ENCODE peak calls at places on chromosomes 11 and 22, in seven cellular contexts. One of them, this sample, is unnamed.

GRCh38 chr22:39532215-39533071 is at the start of gene RPS19BP1:
- DNase-seq in A673: peak; percentile 100
- DNase-seq in left lung: peak; percentile 99
- DNase-seq in PC-3: peak; percentile 98
- DNase-seq in IMR-90: peak; percentile 99
- DNase-seq in CD8-positive, alpha-beta memory T cell: peak; percentile 100
- DNase-seq in OCI-LY7: peak; percentile 100
- DNase-seq in this sample: peak; percentile 99

GRCh38 chr22:28911777-28912669 is 28.7 kb downstream of the ZNRF3 start:
- DNase-seq in left lung: no peak
- DNase-seq in PC-3: peak; percentile 6
- DNase-seq in A673: no peak
- DNase-seq in IMR-90: peak; percentile 65
- DNase-seq in OCI-LY7: no peak
- DNase-seq in CD8-positive, alpha-beta memory T cell: no peak
- DNase-seq in this sample: no peak

GRCh38 chr11:120871924-120872323 is 152.0 kb upstream of the TBCEL start:
- DNase-seq in IMR-90: no peak
- DNase-seq in CD8-positive, alpha-beta memory T cell: no peak
- DNase-seq in PC-3: no peak
- DNase-seq in OCI-LY7: no peak
- DNase-seq in A673: no peak
- DNase-seq in left lung: no peak
- DNase-seq in this sample: no peak

GRCh38 chr11:114618139-114618538 is 22.6 kb upstream of the NXPE4 start:
- DNase-seq in PC-3: no peak
- DNase-seq in left lung: no peak
- DNase-seq in CD8-positive, alpha-beta memory T cell: no peak
- DNase-seq in A673: no peak
- DNase-seq in IMR-90: no peak
- DNase-seq in OCI-LY7: no peak
- DNase-seq in this sample: no peak

GRCh38 chr11:112339566-112339965 is 78.9 kb upstream of the PLET1 start:
- DNase-seq in IMR-90: no peak
- DNase-seq in PC-3: no peak
- DNase-seq in OCI-LY7: no peak
- DNase-seq in left lung: no peak
- DNase-seq in A673: no peak
- DNase-seq in CD8-positive, alpha-beta memory T cell: no peak
- DNase-seq in this sample: no peak

GRCh38 chr11:33893711-33894401 is 2.0 kb upstream of the LMO2 start:
- DNase-seq in IMR-90: no peak
- DNase-seq in A673: no peak
- DNase-seq in left lung: no peak
- DNase-seq in PC-3: no peak
- DNase-seq in OCI-LY7: peak; percentile 29
- DNase-seq in CD8-positive, alpha-beta memory T cell: peak; percentile 67
- DNase-seq in this sample: no peak

GRCh38 chr11:114615448-114616361 is 20.1 kb upstream of the NXPE4 start:
- DNase-seq in CD8-positive, alpha-beta memory T cell: no peak
- DNase-seq in left lung: no peak
- DNase-seq in OCI-LY7: no peak
- DNase-seq in PC-3: peak; percentile 1
- DNase-seq in IMR-90: no peak
- DNase-seq in A673: no peak
- DNase-seq in this sample: no peak

GRCh38 chr22:17379939-17380710 is 10.9 kb downstream of the CECR2 start:
- DNase-seq in IMR-90: no peak
- DNase-seq in PC-3: no peak
- DNase-seq in A673: no peak
- DNase-seq in OCI-LY7: no peak
- DNase-seq in CD8-positive, alpha-beta memory T cell: no peak
- DNase-seq in left lung: no peak
- DNase-seq in this sample: no peak

GRCh38 chr11:70135142-70136132 is 57.3 kb downstream of the ANO1 start:
- DNase-seq in IMR-90: peak; percentile 24
- DNase-seq in PC-3: no peak
- DNase-seq in left lung: no peak
- DNase-seq in CD8-positive, alpha-beta memory T cell: no peak
- DNase-seq in OCI-LY7: no peak
- DNase-seq in A673: peak; percentile 74
- DNase-seq in this sample: no peak

GRCh38 chr11:12817681-12818332 is 143.6 kb downstream of the TEAD1 start:
- DNase-seq in left lung: no peak
- DNase-seq in A673: no peak
- DNase-seq in OCI-LY7: no peak
- DNase-seq in IMR-90: peak; percentile 49
- DNase-seq in PC-3: no peak
- DNase-seq in CD8-positive, alpha-beta memory T cell: no peak
- DNase-seq in this sample: no peak

GRCh38 chr11:20621679-20622078 is 22.3 kb downstream of the SLC6A5 start:
- DNase-seq in PC-3: no peak
- DNase-seq in CD8-positive, alpha-beta memory T cell: no peak
- DNase-seq in left lung: no peak
- DNase-seq in A673: no peak
- DNase-seq in OCI-LY7: no peak
- DNase-seq in IMR-90: no peak
- DNase-seq in this sample: no peak

GRCh38 chr11:126978155-126978554 is 22.4 kb downstream of the KIRREL3 start:
- DNase-seq in PC-3: no peak
- DNase-seq in OCI-LY7: no peak
- DNase-seq in left lung: no peak
- DNase-seq in CD8-positive, alpha-beta memory T cell: no peak
- DNase-seq in IMR-90: no peak
- DNase-seq in A673: no peak
- DNase-seq in this sample: no peak

GRCh38 chr11:3909901-3910300 is 54.4 kb downstream of the STIM1 start:
- DNase-seq in A673: no peak
- DNase-seq in CD8-positive, alpha-beta memory T cell: no peak
- DNase-seq in OCI-LY7: no peak
- DNase-seq in IMR-90: no peak
- DNase-seq in PC-3: no peak
- DNase-seq in left lung: no peak
- DNase-seq in this sample: no peak

GRCh38 chr11:65491614-65492386 is 7.0 kb upstream of the MALAT1 start:
- DNase-seq in A673: peak; percentile 98
- DNase-seq in PC-3: peak; percentile 94
- DNase-seq in OCI-LY7: peak; percentile 64
- DNase-seq in IMR-90: peak; percentile 98
- DNase-seq in left lung: peak; percentile 87
- DNase-seq in CD8-positive, alpha-beta memory T cell: no peak
- DNase-seq in this sample: peak; percentile 81

GRCh38 chr11:69524291-69524882 is 42.9 kb downstream of the LINC01488 start:
- DNase-seq in left lung: no peak
- DNase-seq in A673: no peak
- DNase-seq in IMR-90: peak; percentile 52
- DNase-seq in PC-3: peak; percentile 26
- DNase-seq in CD8-positive, alpha-beta memory T cell: peak; percentile 13
- DNase-seq in OCI-LY7: no peak
- DNase-seq in this sample: no peak

GRCh38 chr11:93730108-93731107 is 10.9 kb downstream of the TAF1D start:
- DNase-seq in left lung: no peak
- DNase-seq in PC-3: no peak
- DNase-seq in OCI-LY7: no peak
- DNase-seq in CD8-positive, alpha-beta memory T cell: no peak
- DNase-seq in A673: no peak
- DNase-seq in IMR-90: no peak
- DNase-seq in this sample: no peak

GRCh38 chr11:93733474-93733873 is 7.8 kb downstream of the TAF1D start:
- DNase-seq in PC-3: no peak
- DNase-seq in IMR-90: no peak
- DNase-seq in left lung: no peak
- DNase-seq in A673: no peak
- DNase-seq in OCI-LY7: no peak
- DNase-seq in CD8-positive, alpha-beta memory T cell: no peak
- DNase-seq in this sample: no peak

GRCh38 chr11:93734427-93735222 is 6.7 kb downstream of the TAF1D start:
- DNase-seq in A673: no peak
- DNase-seq in PC-3: no peak
- DNase-seq in left lung: no peak
- DNase-seq in CD8-positive, alpha-beta memory T cell: no peak
- DNase-seq in IMR-90: no peak
- DNase-seq in OCI-LY7: no peak
- DNase-seq in this sample: no peak

GRCh38 chr11:93729129-93729616 is 12.1 kb downstream of the TAF1D start:
- DNase-seq in PC-3: no peak
- DNase-seq in left lung: no peak
- DNase-seq in A673: no peak
- DNase-seq in IMR-90: no peak
- DNase-seq in OCI-LY7: no peak
- DNase-seq in CD8-positive, alpha-beta memory T cell: no peak
- DNase-seq in this sample: no peak

GRCh38 chr11:93732237-93732892 is 8.9 kb downstream of the TAF1D start:
- DNase-seq in IMR-90: no peak
- DNase-seq in OCI-LY7: no peak
- DNase-seq in PC-3: no peak
- DNase-seq in A673: no peak
- DNase-seq in left lung: no peak
- DNase-seq in CD8-positive, alpha-beta memory T cell: no peak
- DNase-seq in this sample: no peak
- H3K36me3 ChIP-seq in IMR-90: peaks cover 43% of the 10 kb centered on the region
- H3K36me3 ChIP-seq in OCI-LY7: peaks cover 100% of the 10 kb centered on the region
- H3K36me3 ChIP-seq in PC-3: peaks cover 99% of the 10 kb centered on the region
- H3K36me3 ChIP-seq in A673: peaks cover 100% of the 10 kb centered on the region
- H3K36me3 ChIP-seq in left lung: peaks cover 100% of the 10 kb centered on the region
- H3K36me3 ChIP-seq in CD8-positive, alpha-beta memory T cell: peaks cover 73% of the 10 kb centered on the region
- H3K36me3 ChIP-seq in this sample: peaks cover 100% of the 10 kb centered on the region

DNA sequence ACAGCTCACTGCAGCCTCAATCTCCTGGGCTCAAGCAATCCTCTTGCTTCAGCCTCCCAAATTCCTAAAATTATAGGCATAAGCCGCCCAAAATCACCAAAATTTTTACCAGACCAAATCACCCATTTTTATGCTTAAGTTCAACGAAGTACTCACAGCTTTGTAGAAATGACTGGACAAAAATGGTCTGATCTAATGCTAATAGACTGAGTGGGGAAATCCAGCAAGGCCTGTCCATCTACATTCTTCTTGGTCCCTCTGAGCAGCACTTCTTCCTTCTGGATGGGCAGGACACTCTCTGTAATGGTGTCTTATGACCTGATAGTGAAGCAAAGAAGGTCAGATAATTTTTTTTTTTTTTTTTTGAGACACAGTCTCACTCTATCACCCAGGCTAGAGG is 18.7 kb upstream of the OR6X1 start:
- DNase-seq in CD8-positive, alpha-beta memory T cell: no peak
- DNase-seq in OCI-LY7: no peak
- DNase-seq in A673: no peak
- DNase-seq in left lung: no peak
- DNase-seq in IMR-90: no peak
- DNase-seq in PC-3: no peak
- DNase-seq in this sample: no peak
- H3K9me3 ChIP-seq in CD8-positive, alpha-beta memory T cell: no peaks in the 10 kb centered on the region
- H3K9me3 ChIP-seq in OCI-LY7: no peaks in the 10 kb centered on the region
- H3K9me3 ChIP-seq in A673: no peaks in the 10 kb centered on the region
- H3K9me3 ChIP-seq in left lung: no peaks in the 10 kb centered on the region
- H3K9me3 ChIP-seq in IMR-90: no peaks in the 10 kb centered on the region
- H3K9me3 ChIP-seq in PC-3: no peaks in the 10 kb centered on the region
- H3K9me3 ChIP-seq in this sample: no peaks in the 10 kb centered on the region

DNA sequence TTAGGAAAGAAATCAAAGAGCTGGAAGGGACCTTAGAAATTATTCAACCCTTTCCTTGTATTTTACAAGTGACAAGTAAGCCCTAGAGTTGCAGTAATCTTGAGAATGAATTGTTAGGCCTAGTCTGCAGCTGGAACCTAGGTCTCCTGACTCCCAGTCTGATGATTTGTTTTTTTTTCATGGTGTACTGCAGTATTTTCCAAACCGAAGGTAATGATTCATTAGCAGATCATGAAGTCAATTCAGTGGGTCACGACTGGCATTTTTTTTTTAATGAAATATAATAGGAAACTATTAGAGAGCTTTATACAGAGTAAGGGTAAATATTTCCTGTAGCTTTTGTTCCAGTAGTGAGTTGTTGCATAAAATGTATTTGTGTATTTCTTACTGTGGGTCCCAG is 42.8 kb downstream of the EXT2 start:
- DNase-seq in A673: no peak
- DNase-seq in OCI-LY7: no peak
- DNase-seq in left lung: no peak
- DNase-seq in PC-3: peak; percentile 49
- DNase-seq in CD8-positive, alpha-beta memory T cell: no peak
- DNase-seq in IMR-90: peak; percentile 39
- DNase-seq in this sample: no peak
- H3K36me3 ChIP-seq in A673: peaks cover 8% of the 10 kb centered on the region
- H3K36me3 ChIP-seq in OCI-LY7: no peaks in the 10 kb centered on the region
- H3K36me3 ChIP-seq in left lung: peaks cover 5% of the 10 kb centered on the region
- H3K36me3 ChIP-seq in PC-3: no peaks in the 10 kb centered on the region
- H3K36me3 ChIP-seq in CD8-positive, alpha-beta memory T cell: peaks cover 16% of the 10 kb centered on the region
- H3K36me3 ChIP-seq in IMR-90: peaks cover 1% of the 10 kb centered on the region
- H3K36me3 ChIP-seq in this sample: peaks cover 39% of the 10 kb centered on the region

GRCh38 chr22:11627436-11627797 is 3900.6 kb upstream of the OR11H1 start:
- DNase-seq in CD8-positive, alpha-beta memory T cell: no peak
- DNase-seq in OCI-LY7: no peak
- DNase-seq in IMR-90: no peak
- DNase-seq in left lung: no peak
- DNase-seq in PC-3: no peak
- DNase-seq in A673: no peak
- DNase-seq in this sample: peak; percentile 69

GRCh38 chr22:11628651-11629511 is 3899.1 kb upstream of the OR11H1 start:
- DNase-seq in CD8-positive, alpha-beta memory T cell: no peak
- DNase-seq in PC-3: no peak
- DNase-seq in left lung: no peak
- DNase-seq in IMR-90: no peak
- DNase-seq in OCI-LY7: no peak
- DNase-seq in A673: no peak
- DNase-seq in this sample: peak; percentile 77

GRCh38 chr22:11627798-11628650 is 3900.0 kb upstream of the OR11H1 start:
- DNase-seq in OCI-LY7: no peak
- DNase-seq in IMR-90: no peak
- DNase-seq in left lung: no peak
- DNase-seq in CD8-positive, alpha-beta memory T cell: no peak
- DNase-seq in A673: no peak
- DNase-seq in PC-3: no peak
- DNase-seq in this sample: peak; percentile 85

GRCh38 chr22:11626422-11626773 is 3901.6 kb upstream of the OR11H1 start:
- DNase-seq in PC-3: no peak
- DNase-seq in IMR-90: no peak
- DNase-seq in A673: no peak
- DNase-seq in OCI-LY7: no peak
- DNase-seq in CD8-positive, alpha-beta memory T cell: no peak
- DNase-seq in left lung: no peak
- DNase-seq in this sample: peak; percentile 57

DNA sequence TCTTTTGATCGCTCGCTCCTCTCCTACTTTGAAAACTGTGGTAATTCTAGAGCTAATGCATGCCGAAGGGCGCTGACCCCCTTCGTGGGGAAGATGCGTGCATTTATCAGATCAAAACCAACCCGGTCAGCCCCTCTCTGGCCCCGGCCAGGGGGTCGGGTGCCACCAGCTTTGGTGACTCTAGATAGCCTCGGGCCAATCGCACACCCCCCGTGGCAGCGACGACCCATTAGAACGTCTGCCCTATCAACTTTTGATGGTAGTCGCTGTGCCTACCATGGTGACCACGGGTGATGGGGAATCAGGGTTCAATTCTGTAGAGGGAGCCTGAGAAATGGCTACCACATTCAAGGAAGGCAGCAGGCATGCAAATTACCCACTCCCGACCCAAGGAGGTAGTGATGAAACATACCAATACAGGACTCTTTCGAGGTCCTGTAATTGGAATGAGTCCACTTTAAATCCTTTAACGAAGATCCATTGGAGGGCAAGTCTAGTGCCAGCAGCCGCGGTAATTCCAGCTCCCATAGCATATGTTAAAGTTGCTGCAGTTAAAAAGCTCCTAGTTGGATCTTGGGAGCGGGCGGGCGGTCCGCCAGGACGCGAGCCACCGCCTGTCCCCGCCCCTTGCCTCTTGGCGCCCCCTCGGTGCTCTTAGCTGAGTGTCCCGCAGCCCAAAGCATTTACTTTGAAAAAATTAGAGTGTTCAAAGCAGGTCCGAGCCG is 3898.2 kb upstream of the OR11H1 start:
- DNase-seq in left lung: no peak
- DNase-seq in A673: no peak
- DNase-seq in PC-3: no peak
- DNase-seq in IMR-90: no peak
- DNase-seq in CD8-positive, alpha-beta memory T cell: no peak
- DNase-seq in OCI-LY7: no peak
- DNase-seq in this sample: peak; percentile 61
- H3K9me3 ChIP-seq in left lung: peaks cover 13% of the 10 kb centered on the region
- H3K9me3 ChIP-seq in A673: peaks cover 47% of the 10 kb centered on the region
- H3K9me3 ChIP-seq in PC-3: peaks cover 33% of the 10 kb centered on the region
- H3K9me3 ChIP-seq in IMR-90: peaks cover 49% of the 10 kb centered on the region
- H3K9me3 ChIP-seq in CD8-positive, alpha-beta memory T cell: no peaks in the 10 kb centered on the region
- H3K9me3 ChIP-seq in OCI-LY7: peaks cover 13% of the 10 kb centered on the region
- H3K9me3 ChIP-seq in this sample: peaks cover 20% of the 10 kb centered on the region

This sample was measured in RWPE2.